ENCODE peak calls at places on chromosomes 4 and X, in nine cellular contexts. V, Y, X, A, N, B, L, D and H are unnamed samples. For H3K4me1, the result is how much of the 10 kb centered on the place peaks cover.

GRCh38 chrX:12794654-12795053 is 3.4 kb downstream of the PRPS2 start:
- DNase-seq in V (peak), Y (no peak), X (no peak), A (no peak), N (no peak), B (no peak), L (no peak), D (no peak), H (no peak)

GRCh38 chrX:115192244-115192700 is 3.1 kb downstream of the RBMXL3 start:
- DNase-seq in V (no peak), Y (no peak), X (no peak), A (no peak), N (no peak), B (no peak), L (no peak), D (no peak), H (no peak)

GRCh38 chr4:76898949-76899640 is 1.2 kb upstream of the SOWAHB start:
- DNase-seq in V (no peak), Y (no peak), X (no peak), A (no peak), N (no peak), B (no peak), L (no peak), D (no peak), H (no peak)

GRCh38 chr4:56728512-56728911 is 47.4 kb upstream of the HOPX start:
- DNase-seq in V (peak), Y (peak), X (no peak), A (peak), N (no peak), B (peak), L (no peak), D (peak), H (peak)

GRCh38 chrX:53362439-53362838 is 60.0 kb downstream of the SMC1A start:
- DNase-seq in V (no peak), Y (no peak), X (no peak), A (no peak), N (no peak), B (no peak), L (no peak), D (no peak), H (no peak)

GRCh38 chr4:38119663-38120374 is 159.6 kb downstream of the PTTG2 start:
- DNase-seq in V (peak), Y (no peak), X (no peak), A (no peak), N (no peak), B (no peak), L (no peak), D (no peak), H (no peak)

GRCh38 chrX:39196192-39197102 is 395.2 kb downstream of the MID1IP1 start:
- DNase-seq in V (no peak), Y (no peak), X (peak), A (peak), N (peak), B (no peak), L (no peak), D (no peak), H (no peak)

GRCh38 chrX:115625577-115626301 is 64.8 kb downstream of the PLS3 start:
- DNase-seq in V (no peak), Y (no peak), X (no peak), A (no peak), N (no peak), B (no peak), L (no peak), D (no peak), H (no peak)

GRCh38 chr4:38101563-38101962 is 141.4 kb downstream of the PTTG2 start:
- DNase-seq in V (no peak), Y (no peak), X (no peak), A (no peak), N (no peak), B (no peak), L (no peak), D (no peak), H (no peak)

GRCh38 chr4:14264437-14264836 is 636.9 kb upstream of the BOD1L1 start:
- DNase-seq in V (peak), Y (no peak), X (peak), A (no peak), N (no peak), B (no peak), L (no peak), D (no peak), H (no peak)

GRCh38 chr4:95268819-95269565 is 279.8 kb downstream of the UNC5C start:
- DNase-seq in V (no peak), Y (peak), X (no peak), A (no peak), N (no peak), B (no peak), L (no peak), D (no peak), H (no peak)

GRCh38 chrX:101550825-101551767 is 749 bp downstream of the ARMCX1 start:
- DNase-seq in V (peak), Y (peak), X (peak), A (peak), N (no peak), B (peak), L (no peak), D (peak), H (peak)

GRCh38 chr4:113116414-113117345 is 67.2 kb downstream of the ANK2 start:
- DNase-seq in V (peak), Y (no peak), X (no peak), A (no peak), N (no peak), B (no peak), L (no peak), D (no peak), H (no peak)

DNA sequence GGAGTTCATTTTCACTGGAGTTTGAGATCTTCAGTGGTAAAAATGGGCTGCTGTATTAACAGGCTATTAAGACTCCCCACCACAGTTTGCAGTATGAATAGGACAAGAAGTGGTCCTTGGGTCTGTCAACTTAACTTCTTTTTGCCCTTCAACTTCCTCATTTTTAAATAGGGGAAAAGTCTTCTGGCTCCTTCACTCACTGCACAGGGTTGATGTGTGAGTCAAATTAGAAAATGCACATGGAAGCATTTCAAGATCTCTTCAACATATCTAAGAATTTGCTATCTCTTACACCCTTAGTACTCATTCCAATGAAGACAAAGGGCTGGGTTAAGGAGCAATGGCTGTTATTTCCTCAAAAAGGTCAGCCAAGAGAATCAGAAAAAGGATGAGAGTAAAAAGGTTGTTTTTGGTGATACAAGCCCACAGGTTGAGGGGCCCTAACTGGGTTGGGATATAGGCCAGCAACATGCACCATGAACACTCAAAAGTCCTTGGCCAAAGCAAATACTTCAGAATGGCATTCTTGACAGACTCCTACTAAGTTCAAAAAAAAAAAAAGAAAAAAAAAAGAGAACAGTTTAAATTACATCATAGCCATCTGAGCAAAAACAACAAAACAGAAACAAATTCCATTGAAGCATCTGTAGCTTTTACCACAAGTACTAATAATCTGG is 13.4 kb downstream of the PDE5A start:
- DNase-seq in V (no peak), Y (no peak), X (no peak), A (no peak), N (no peak), B (no peak), L (no peak), D (no peak), H (no peak)
- H3K4me1 ChIP-seq in V (under half), Y (under half), X (under half), A (under half), N (under half), B (under half), L (under half), D (under half), H (under half)

GRCh38 chr4:21845663-21846062 is 102.9 kb downstream of the KCNIP4 start:
- DNase-seq in V (no peak), Y (no peak), X (no peak), A (no peak), N (no peak), B (no peak), L (no peak), D (no peak), H (no peak)
- H3K4me1 ChIP-seq in V (under half), Y (under half), X (under half), A (under half), N (under half), B (under half), L (under half), D (under half), H (under half)

GRCh38 chrX:16873106-16873505 is 2.9 kb upstream of the RBBP7 start:
- DNase-seq in V (no peak), Y (no peak), X (no peak), A (no peak), N (no peak), B (no peak), L (no peak), D (no peak), H (no peak)
- H3K4me1 ChIP-seq in V (under half), Y (under half), X (under half), A (under half), N (under half), B (under half), L (under half), D (under half), H (under half)

GRCh38 chr4:8083086-8083825 is 75.4 kb downstream of the ABLIM2 start:
- DNase-seq in V (no peak), Y (no peak), X (no peak), A (no peak), N (no peak), B (no peak), L (no peak), D (peak), H (no peak)

GRCh38 chr4:8085491-8086479 is 72.8 kb downstream of the ABLIM2 start:
- DNase-seq in V (no peak), Y (no peak), X (peak), A (no peak), N (no peak), B (no peak), L (no peak), D (peak), H (peak)

GRCh38 chr4:8084031-8084660 is 74.5 kb downstream of the ABLIM2 start:
- DNase-seq in V (no peak), Y (no peak), X (no peak), A (no peak), N (no peak), B (no peak), L (no peak), D (peak), H (peak)

GRCh38 chr4:8086751-8087445 is 71.7 kb downstream of the ABLIM2 start:
- DNase-seq in V (no peak), Y (no peak), X (no peak), A (no peak), N (no peak), B (no peak), L (no peak), D (no peak), H (no peak)

GRCh38 chr4:8084712-8085490 is 73.7 kb downstream of the ABLIM2 start:
- DNase-seq in V (no peak), Y (no peak), X (no peak), A (no peak), N (no peak), B (no peak), L (no peak), D (peak), H (peak)
- H3K4me1 ChIP-seq in V (under half), Y (under half), X (under half), A (under half), N (under half), B (under half), L (under half), D (under half), H (under half)